ENCODE peak calls at places on chromosome 1, in four cellular contexts. One of them, this sample, is unnamed.

GRCh38 chr1:96445296-96445695 is 276.3 kb upstream of the PTBP2 start:
- DNase-seq in tibial nerve: no peak
- DNase-seq in A549: no peak
- DNase-seq in stomach: no peak
- DNase-seq in this sample: no peak

GRCh38 chr1:67458663-67459062 is 28.5 kb upstream of the SERBP1 start:
- DNase-seq in stomach: no peak
- DNase-seq in tibial nerve: no peak
- DNase-seq in A549: no peak
- DNase-seq in this sample: no peak

GRCh38 chr1:61090546-61090945 is 8.2 kb downstream of the NFIA start:
- DNase-seq in stomach: no peak
- DNase-seq in tibial nerve: no peak
- DNase-seq in A549: no peak
- DNase-seq in this sample: no peak

GRCh38 chr1:225541383-225541782 is 111.5 kb downstream of the ENAH start:
- DNase-seq in stomach: no peak
- DNase-seq in tibial nerve: no peak
- DNase-seq in A549: no peak
- DNase-seq in this sample: no peak

GRCh38 chr1:182092336-182092735 is 30.8 kb upstream of the ZNF648 start:
- DNase-seq in tibial nerve: no peak
- DNase-seq in stomach: no peak
- DNase-seq in A549: no peak
- DNase-seq in this sample: no peak

GRCh38 chr1:151157067-151157531 is 650 bp downstream of the TNFAIP8L2 start:
- DNase-seq in stomach: no peak
- DNase-seq in A549: no peak
- DNase-seq in tibial nerve: no peak
- DNase-seq in this sample: peak; percentile 39

GRCh38 chr1:155139895-155140629 is at the start of gene DPM3:
- DNase-seq in tibial nerve: peak; percentile 82
- DNase-seq in stomach: peak; percentile 92
- DNase-seq in A549: peak; percentile 85
- DNase-seq in this sample: peak; percentile 93

GRCh38 chr1:77509051-77509492 is 173.4 kb downstream of the ZZZ3 start:
- DNase-seq in A549: no peak
- DNase-seq in tibial nerve: no peak
- DNase-seq in stomach: no peak
- DNase-seq in this sample: no peak

GRCh38 chr1:226569879-226570547 is 21.4 kb downstream of the STUM start:
- DNase-seq in stomach: no peak
- DNase-seq in tibial nerve: no peak
- DNase-seq in A549: peak; percentile 31
- DNase-seq in this sample: no peak

GRCh38 chr1:44220001-44220751 is 6.9 kb downstream of the DMAP1 start:
- DNase-seq in A549: no peak
- DNase-seq in stomach: no peak
- DNase-seq in tibial nerve: no peak
- DNase-seq in this sample: no peak

GRCh38 chr1:119008483-119009299 is 20.5 kb upstream of the TBX15 start:
- DNase-seq in stomach: no peak
- DNase-seq in A549: peak; percentile 37
- DNase-seq in tibial nerve: no peak
- DNase-seq in this sample: no peak

GRCh38 chr1:110375490-110375889 is 15.3 kb downstream of the SLC16A4 start:
- DNase-seq in stomach: no peak
- DNase-seq in tibial nerve: no peak
- DNase-seq in A549: no peak
- DNase-seq in this sample: no peak

GRCh38 chr1:206895320-206895719 is 1.9 kb upstream of the IL24 start:
- DNase-seq in tibial nerve: no peak
- DNase-seq in stomach: no peak
- DNase-seq in A549: peak; percentile 40
- DNase-seq in this sample: no peak

GRCh38 chr1:193730017-193730416 is 543.6 kb upstream of the B3GALT2 start:
- DNase-seq in stomach: no peak
- DNase-seq in A549: peak; percentile 28
- DNase-seq in tibial nerve: no peak
- DNase-seq in this sample: no peak

GRCh38 chr1:226332947-226333346 is 24.0 kb upstream of the LIN9 start:
- DNase-seq in tibial nerve: no peak
- DNase-seq in A549: no peak
- DNase-seq in stomach: no peak
- DNase-seq in this sample: no peak

GRCh38 chr1:58573705-58574591 is 3.1 kb downstream of the TACSTD2 start:
- DNase-seq in tibial nerve: no peak
- DNase-seq in stomach: no peak
- DNase-seq in A549: no peak
- DNase-seq in this sample: no peak

GRCh38 chr1:67791686-67792475 is 41.4 kb downstream of the GNG12 start:
- DNase-seq in stomach: no peak
- DNase-seq in tibial nerve: no peak
- DNase-seq in A549: peak; percentile 86
- DNase-seq in this sample: no peak

GRCh38 chr1:6490181-6491075 is 1.0 kb downstream of the PLEKHG5 start:
- DNase-seq in stomach: peak; percentile 80
- DNase-seq in tibial nerve: no peak
- DNase-seq in A549: peak; percentile 77
- DNase-seq in this sample: peak; percentile 84

GRCh38 chr1:37307907-37308570 is 166.3 kb upstream of the ZC3H12A start:
- DNase-seq in A549: no peak
- DNase-seq in tibial nerve: no peak
- DNase-seq in stomach: no peak
- DNase-seq in this sample: no peak

GRCh38 chr1:25487628-25488027 is 55.8 kb upstream of the LDLRAP1 start:
- DNase-seq in stomach: no peak
- DNase-seq in tibial nerve: no peak
- DNase-seq in A549: no peak
- DNase-seq in this sample: no peak

GRCh38 chr1:242043165-242043564 is 44.3 kb upstream of the MAP1LC3C start:
- DNase-seq in tibial nerve: no peak
- DNase-seq in stomach: no peak
- DNase-seq in A549: no peak
- DNase-seq in this sample: no peak

GRCh38 chr1:31439276-31439675 is 26.3 kb downstream of the SERINC2 start:
- DNase-seq in A549: no peak
- DNase-seq in tibial nerve: no peak
- DNase-seq in stomach: no peak
- DNase-seq in this sample: no peak

GRCh38 chr1:176102700-176103244 is 104.3 kb downstream of the COP1 start:
- DNase-seq in stomach: no peak
- DNase-seq in tibial nerve: no peak
- DNase-seq in A549: no peak
- DNase-seq in this sample: no peak

GRCh38 chr1:90707363-90707710 is 9.8 kb downstream of the BARHL2 start:
- DNase-seq in stomach: peak; percentile 46
- DNase-seq in tibial nerve: no peak
- DNase-seq in A549: peak; percentile 27
- DNase-seq in this sample: peak; percentile 52

GRCh38 chr1:30399026-30399425 is 324.4 kb downstream of the MATN1 start:
- DNase-seq in A549: no peak
- DNase-seq in tibial nerve: no peak
- DNase-seq in stomach: no peak
- DNase-seq in this sample: no peak

GRCh38 chr1:222987616-222988015 is 155.4 kb downstream of the TLR5 start:
- DNase-seq in tibial nerve: no peak
- DNase-seq in stomach: no peak
- DNase-seq in A549: no peak
- DNase-seq in this sample: no peak

GRCh38 chr1:196637606-196638005 is 14.2 kb upstream of the CFH start:
- DNase-seq in A549: no peak
- DNase-seq in stomach: no peak
- DNase-seq in tibial nerve: no peak
- DNase-seq in this sample: no peak

GRCh38 chr1:117838911-117839310 is 90.5 kb downstream of the GDAP2 start:
- DNase-seq in stomach: no peak
- DNase-seq in tibial nerve: no peak
- DNase-seq in A549: no peak
- DNase-seq in this sample: no peak

GRCh38 chr1:34928865-34929496 is 469 bp downstream of the DLGAP3 start:
- DNase-seq in tibial nerve: no peak
- DNase-seq in A549: no peak
- DNase-seq in stomach: no peak
- DNase-seq in this sample: no peak

GRCh38 chr1:210231846-210232523 is 611 bp upstream of the SERTAD4 start:
- DNase-seq in tibial nerve: no peak
- DNase-seq in A549: no peak
- DNase-seq in stomach: no peak
- DNase-seq in this sample: no peak

GRCh38 chr1:186915555-186915954 is 86.8 kb downstream of the PLA2G4A start:
- DNase-seq in A549: no peak
- DNase-seq in stomach: no peak
- DNase-seq in tibial nerve: no peak
- DNase-seq in this sample: no peak
- TF ChIP-seq POLR2A in A549: no peak
- TF ChIP-seq POLR2A in stomach: no peak
- TF ChIP-seq POLR2A in tibial nerve: no peak
- TF ChIP-seq POLR2A in this sample: no peak

GRCh38 chr1:3871451-3871805 is 14.2 kb downstream of the DFFB start:
- DNase-seq in A549: no peak
- DNase-seq in stomach: no peak
- DNase-seq in tibial nerve: no peak
- DNase-seq in this sample: no peak

GRCh38 chr1:3868464-3869006 is 11.3 kb downstream of the DFFB start:
- DNase-seq in tibial nerve: no peak
- DNase-seq in stomach: no peak
- DNase-seq in A549: no peak
- DNase-seq in this sample: no peak

GRCh38 chr1:3872546-3872945 is 15.3 kb downstream of the DFFB start:
- DNase-seq in A549: no peak
- DNase-seq in tibial nerve: no peak
- DNase-seq in stomach: no peak
- DNase-seq in this sample: no peak

GRCh38 chr1:3865606-3866160 is 8.4 kb downstream of the DFFB start:
- DNase-seq in A549: no peak
- DNase-seq in stomach: no peak
- DNase-seq in tibial nerve: no peak
- DNase-seq in this sample: no peak

DNA sequence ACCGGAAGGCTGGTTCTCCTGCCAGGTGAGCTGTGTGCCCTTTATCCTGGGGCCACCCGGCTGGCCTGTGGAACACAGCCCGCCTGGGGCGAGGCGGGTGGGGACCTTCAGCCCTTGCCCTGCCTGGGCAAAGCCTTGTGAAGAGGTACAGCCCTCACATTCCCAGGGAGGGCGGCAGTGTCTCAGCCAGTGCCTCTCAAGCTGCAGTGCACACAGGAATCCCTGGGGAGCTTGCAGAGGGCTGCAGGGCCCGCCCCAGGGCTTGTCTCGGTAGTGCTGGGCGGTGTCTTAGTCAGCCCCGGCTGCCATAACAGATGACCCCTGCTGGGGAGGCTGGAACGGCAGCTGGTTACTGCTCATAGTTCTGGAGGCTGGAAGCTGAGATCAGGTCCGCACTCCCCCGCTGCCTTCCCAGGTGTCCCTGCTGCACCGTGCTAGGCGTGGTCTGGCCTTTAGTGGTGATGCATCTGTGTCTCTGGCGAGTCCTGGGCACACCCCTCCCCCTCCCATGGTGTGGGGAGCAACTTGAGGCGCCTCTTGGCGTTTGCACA is 12.6 kb downstream of the DFFB start:
- DNase-seq in tibial nerve: no peak
- DNase-seq in A549: no peak
- DNase-seq in stomach: no peak
- DNase-seq in this sample: no peak
- TF ChIP-seq CTCF in tibial nerve: no peak
- TF ChIP-seq CTCF in A549: no peak
- TF ChIP-seq CTCF in stomach: no peak
- TF ChIP-seq CTCF in this sample: no peak

DNA sequence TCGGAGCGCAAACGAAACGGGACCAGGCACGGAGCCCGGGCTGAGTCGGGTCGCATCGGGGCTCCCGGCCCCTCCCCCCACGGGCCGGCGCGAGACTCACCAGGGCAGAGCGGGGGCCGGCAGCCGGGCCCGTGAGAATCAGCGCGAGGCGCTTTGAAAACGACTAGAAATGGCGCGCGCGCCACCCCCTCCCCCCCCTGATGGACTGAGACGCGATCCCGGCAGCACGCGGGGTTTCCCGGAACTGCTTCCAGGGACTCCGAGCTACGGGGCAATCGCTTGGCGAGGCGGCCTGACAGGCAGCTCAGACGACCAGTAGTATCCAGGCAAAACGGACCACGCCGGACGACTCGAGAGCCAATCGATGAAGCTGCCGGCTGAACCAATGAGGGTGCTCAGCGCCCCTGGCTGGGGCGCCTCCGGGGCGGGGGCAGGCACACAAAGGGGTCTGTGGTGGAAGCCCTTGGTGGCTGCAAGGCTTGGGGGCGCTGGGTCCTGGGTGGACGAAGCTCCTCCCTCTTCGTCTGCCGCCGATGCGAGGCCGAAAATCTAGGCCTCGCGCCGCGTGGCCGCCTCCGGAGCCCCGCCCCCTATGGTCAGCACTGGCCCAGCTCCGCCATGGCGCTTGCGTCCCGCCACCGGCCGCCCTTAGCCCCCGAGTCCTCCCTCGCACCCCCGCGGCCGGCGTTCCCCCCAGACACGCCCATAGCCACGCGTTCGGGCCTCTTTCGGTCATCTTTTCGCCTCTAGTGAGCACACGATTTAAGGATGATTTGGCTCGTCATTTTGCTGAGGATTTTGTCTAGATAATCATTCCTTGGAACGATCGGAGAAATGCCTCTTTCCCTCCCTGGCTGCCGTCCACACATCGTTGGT is at the start of gene HNRNPR:
- DNase-seq in stomach: peak; percentile 99
- DNase-seq in tibial nerve: peak; percentile 98
- DNase-seq in A549: peak; percentile 100
- DNase-seq in this sample: peak; percentile 99
- TF ChIP-seq EP300 in stomach: no peak
- TF ChIP-seq EP300 in tibial nerve: peak; percentile 76
- TF ChIP-seq EP300 in A549: no peak
- TF ChIP-seq EP300 in this sample: no peak

DNA sequence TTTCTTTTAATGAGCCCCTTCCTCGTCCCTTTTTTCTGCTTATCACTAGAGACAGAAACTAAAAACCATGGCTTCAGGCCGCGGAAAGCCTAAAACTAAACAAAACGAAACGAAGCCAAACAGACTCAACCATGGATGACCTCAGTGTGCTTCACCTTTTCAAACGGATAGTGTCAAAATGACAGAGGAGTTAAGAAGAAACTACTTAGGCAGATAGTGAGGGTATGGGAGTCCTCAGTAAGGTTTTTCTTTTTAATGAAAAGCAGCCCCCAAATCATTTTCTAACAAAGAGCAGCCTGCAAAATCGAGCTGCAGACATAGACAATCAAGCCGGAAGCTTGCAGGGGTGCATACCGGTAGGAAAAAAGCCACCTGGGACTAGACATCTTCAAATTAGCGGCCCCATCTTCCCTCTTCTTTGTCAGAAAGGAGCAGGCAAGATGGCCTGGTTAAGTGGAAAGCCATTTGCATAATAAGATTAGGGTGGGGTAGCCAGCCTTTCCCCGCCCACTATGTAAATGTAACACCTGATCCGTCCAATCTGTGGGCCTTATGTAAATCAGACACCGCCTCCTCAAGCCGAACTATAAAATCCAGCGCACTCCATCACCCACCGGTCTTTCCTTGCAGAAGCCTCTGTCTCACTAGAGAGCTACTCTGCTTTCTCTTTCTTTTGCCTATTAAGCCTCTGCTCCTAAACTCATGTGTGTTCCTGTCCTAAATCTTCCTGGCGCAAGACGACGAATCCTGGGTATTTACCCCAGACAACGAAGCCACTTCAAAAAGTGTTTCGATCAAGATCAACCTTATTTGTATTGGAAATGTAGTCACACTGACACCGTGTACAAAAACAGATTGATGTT is 6.2 kb upstream of the ERO1B start:
- DNase-seq in tibial nerve: no peak
- DNase-seq in A549: no peak
- DNase-seq in stomach: no peak
- DNase-seq in this sample: peak; percentile 22
- TF ChIP-seq POLR2A in tibial nerve: no peak
- TF ChIP-seq POLR2A in A549: no peak
- TF ChIP-seq POLR2A in stomach: no peak
- TF ChIP-seq POLR2A in this sample: peak; percentile 55